ENCODE peak calls at places on chromosomes 4 and X, in seven cellular contexts. P, Y, D, M, K, X and V are unnamed samples.

GRCh38 chr4:68375667-68376559 is 26.0 kb upstream of the YTHDC1 start:
- DNase-seq in P (peak), Y (no peak), D (peak), M (peak), K (peak), X (no peak), V (peak)

GRCh38 chr4:6362243-6362885 is 92.7 kb downstream of the WFS1 start:
- DNase-seq in P (peak), Y (no peak), D (no peak), M (no peak), K (no peak), X (no peak), V (no peak)

GRCh38 chrX:7330971-7331746 is 183.2 kb upstream of the PUDP start:
- DNase-seq in P (no peak), Y (no peak), D (peak), M (no peak), K (peak), X (peak), V (no peak)

GRCh38 chrX:3811331-3812311 is 98.2 kb upstream of the PRKX start:
- DNase-seq in P (no peak), Y (no peak), D (peak), M (peak), K (peak), X (peak), V (peak)

GRCh38 chr4:40363945-40364344 is 28.8 kb downstream of the CHRNA9 start:
- DNase-seq in P (peak), Y (no peak), D (no peak), M (no peak), K (no peak), X (no peak), V (no peak)

GRCh38 chr4:3121596-3121995 is 47.1 kb downstream of the HTT start:
- DNase-seq in P (no peak), Y (no peak), D (no peak), M (no peak), K (no peak), X (no peak), V (no peak)

GRCh38 chr4:8639777-8640720 is 47.5 kb downstream of the CPZ start:
- DNase-seq in P (no peak), Y (no peak), D (no peak), M (no peak), K (no peak), X (no peak), V (no peak)

GRCh38 chrX:16185725-16186136 is 18.4 kb downstream of the MAGEB17 start:
- DNase-seq in P (no peak), Y (no peak), D (peak), M (no peak), K (peak), X (no peak), V (no peak)

GRCh38 chr4:113524096-113524495 is 237.4 kb downstream of the CAMK2D start:
- DNase-seq in P (no peak), Y (no peak), D (no peak), M (no peak), K (no peak), X (no peak), V (no peak)

GRCh38 chr4:10706236-10706635 is 21.7 kb upstream of the CLNK start:
- DNase-seq in P (no peak), Y (no peak), D (no peak), M (no peak), K (no peak), X (no peak), V (no peak)

GRCh38 chr4:66872696-66873095 is 672.6 kb downstream of the CENPC start:
- DNase-seq in P (no peak), Y (no peak), D (no peak), M (no peak), K (no peak), X (no peak), V (no peak)

GRCh38 chr4:81747242-81747930 is 275.7 kb upstream of the RASGEF1B start:
- DNase-seq in P (no peak), Y (no peak), D (no peak), M (no peak), K (no peak), X (no peak), V (no peak)

GRCh38 chr4:125359960-125360628 is 45.3 kb downstream of the FAT4 start:
- DNase-seq in P (no peak), Y (no peak), D (no peak), M (no peak), K (no peak), X (no peak), V (no peak)

GRCh38 chr4:145937021-145937861 is 1.4 kb downstream of the ZNF827 start:
- DNase-seq in P (peak), Y (peak), D (peak), M (peak), K (peak), X (peak), V (peak)

GRCh38 chr4:53618321-53618720 is 27.0 kb upstream of the LNX1 start:
- DNase-seq in P (no peak), Y (no peak), D (no peak), M (no peak), K (no peak), X (no peak), V (no peak)

GRCh38 chr4:25547343-25547742 is 108.3 kb upstream of the SLC34A2 start:
- DNase-seq in P (no peak), Y (no peak), D (no peak), M (no peak), K (no peak), X (no peak), V (no peak)

GRCh38 chr4:112706840-112707207 is 69.9 kb downstream of the LARP7 start:
- DNase-seq in P (no peak), Y (no peak), D (no peak), M (no peak), K (no peak), X (no peak), V (no peak)

GRCh38 chr4:15649914-15650545 is 5.1 kb downstream of the FBXL5 start:
- DNase-seq in P (peak), Y (no peak), D (peak), M (peak), K (peak), X (no peak), V (peak)

GRCh38 chr4:85720736-85721135 is 245.8 kb downstream of the ARHGAP24 start:
- DNase-seq in P (no peak), Y (no peak), D (peak), M (no peak), K (peak), X (no peak), V (no peak)

GRCh38 chr4:8917868-8918783 is 46.5 kb upstream of the HMX1 start:
- DNase-seq in P (peak), Y (peak), D (peak), M (peak), K (peak), X (peak), V (peak)

GRCh38 chr4:88002786-88003185 is 4.6 kb upstream of the PKD2 start:
- DNase-seq in P (no peak), Y (no peak), D (no peak), M (no peak), K (peak), X (no peak), V (no peak)

GRCh38 chr4:138186264-138186663 is 55.9 kb downstream of the SLC7A11 start:
- DNase-seq in P (no peak), Y (no peak), D (no peak), M (no peak), K (no peak), X (no peak), V (no peak)

GRCh38 chr4:44056721-44057151 is 391.9 kb downstream of the KCTD8 start:
- DNase-seq in P (peak), Y (no peak), D (no peak), M (no peak), K (no peak), X (no peak), V (no peak)

GRCh38 chr4:109943745-109944144 is 31.1 kb downstream of the EGF start:
- DNase-seq in P (no peak), Y (no peak), D (no peak), M (no peak), K (no peak), X (no peak), V (no peak)

GRCh38 chr4:7186081-7186480 is 6.3 kb upstream of the SORCS2 start:
- DNase-seq in P (no peak), Y (no peak), D (no peak), M (no peak), K (no peak), X (peak), V (peak)

GRCh38 chr4:64747919-64748715 is 338.9 kb upstream of the TECRL start:
- DNase-seq in P (no peak), Y (no peak), D (no peak), M (no peak), K (no peak), X (no peak), V (no peak)

GRCh38 chr4:2732526-2732925 is 23.6 kb downstream of the TNIP2 start:
- DNase-seq in P (no peak), Y (no peak), D (no peak), M (no peak), K (no peak), X (no peak), V (no peak)

GRCh38 chr4:92246384-92246783 is 57.4 kb upstream of the GRID2 start:
- DNase-seq in P (no peak), Y (no peak), D (no peak), M (no peak), K (no peak), X (no peak), V (no peak)

GRCh38 chr4:39451423-39452023 is 7.2 kb downstream of the RPL9 start:
- DNase-seq in P (no peak), Y (no peak), D (no peak), M (no peak), K (no peak), X (no peak), V (no peak)

GRCh38 chr4:40405194-40405593 is 70.1 kb downstream of the CHRNA9 start:
- DNase-seq in P (no peak), Y (no peak), D (peak), M (no peak), K (no peak), X (no peak), V (no peak)

GRCh38 chr4:81031389-81032173 is 1.1 kb downstream of the BMP3 start:
- DNase-seq in P (peak), Y (no peak), D (no peak), M (no peak), K (no peak), X (no peak), V (no peak)

GRCh38 chrX:114800719-114801118 is 216.7 kb downstream of the IL13RA2 start:
- DNase-seq in P (no peak), Y (no peak), D (peak), M (no peak), K (peak), X (no peak), V (no peak)

GRCh38 chr4:177052211-177052725 is 257.4 kb upstream of the NEIL3 start:
- DNase-seq in P (no peak), Y (no peak), D (no peak), M (no peak), K (no peak), X (no peak), V (no peak)

GRCh38 chr4:53557601-53558000 is 33.7 kb downstream of the LNX1 start:
- DNase-seq in P (no peak), Y (no peak), D (no peak), M (no peak), K (no peak), X (no peak), V (no peak)

GRCh38 chr4:6377626-6378492 is 94.6 kb downstream of the PPP2R2C start:
- DNase-seq in P (peak), Y (no peak), D (no peak), M (no peak), K (no peak), X (no peak), V (no peak)

GRCh38 chr4:70365479-70365878 is 4.9 kb downstream of the SMR3A start:
- DNase-seq in P (no peak), Y (no peak), D (peak), M (no peak), K (peak), X (no peak), V (peak)

GRCh38 chr4:107380836-107381438 is 339.1 kb downstream of the PAPSS1 start:
- DNase-seq in P (no peak), Y (no peak), D (no peak), M (no peak), K (peak), X (no peak), V (no peak)

GRCh38 chr4:168408620-168409019 is 71.7 kb downstream of the DDX60L start:
- DNase-seq in P (peak), Y (no peak), D (peak), M (no peak), K (peak), X (peak), V (no peak)

GRCh38 chr4:1869530-1870327 is 1.5 kb upstream of the NSD2 start:
- DNase-seq in P (no peak), Y (no peak), D (no peak), M (no peak), K (no peak), X (no peak), V (no peak)